ENCODE peak calls at places on chromosome 16, in five cellular contexts. One of them, this sample, is unnamed.

GRCh38 chr16:54928421-54929089 is 2.1 kb upstream of the IRX5 start:
- DNase-seq in HCT116: no peak
- DNase-seq in MM.1S: peak; percentile 82
- DNase-seq in SK-N-SH: peak; percentile 80
- DNase-seq in neural progenitor cell: peak; percentile 55
- DNase-seq in this sample: no peak

GRCh38 chr16:23145608-23146007 is 3.6 kb downstream of the USP31 start:
- DNase-seq in MM.1S: no peak
- DNase-seq in neural progenitor cell: no peak
- DNase-seq in HCT116: no peak
- DNase-seq in SK-N-SH: no peak
- DNase-seq in this sample: peak; percentile 77

GRCh38 chr16:60491258-60491657 is 1545.0 kb downstream of the CDH8 start:
- DNase-seq in SK-N-SH: no peak
- DNase-seq in MM.1S: no peak
- DNase-seq in neural progenitor cell: no peak
- DNase-seq in HCT116: no peak
- DNase-seq in this sample: no peak

GRCh38 chr16:25256821-25257503 is 683 bp downstream of the ZKSCAN2 start:
- DNase-seq in SK-N-SH: peak; percentile 58
- DNase-seq in MM.1S: no peak
- DNase-seq in HCT116: no peak
- DNase-seq in neural progenitor cell: peak; percentile 45
- DNase-seq in this sample: peak; percentile 4

GRCh38 chr16:20348365-20349185 is 3.9 kb downstream of the UMOD start:
- DNase-seq in neural progenitor cell: peak; percentile 24
- DNase-seq in HCT116: no peak
- DNase-seq in SK-N-SH: peak; percentile 39
- DNase-seq in MM.1S: no peak
- DNase-seq in this sample: no peak

GRCh38 chr16:81940781-81941560 is 70.3 kb downstream of the SDR42E1 start:
- DNase-seq in neural progenitor cell: peak; percentile 16
- DNase-seq in SK-N-SH: peak; percentile 15
- DNase-seq in HCT116: peak; percentile 57
- DNase-seq in MM.1S: no peak
- DNase-seq in this sample: peak; percentile 63

GRCh38 chr16:4521971-4522623 is 16.5 kb downstream of the CDIP1 start:
- DNase-seq in MM.1S: no peak
- DNase-seq in SK-N-SH: peak; percentile 73
- DNase-seq in neural progenitor cell: peak; percentile 54
- DNase-seq in HCT116: no peak
- DNase-seq in this sample: no peak

GRCh38 chr16:2475413-2476344 is 752 bp downstream of the TBC1D24 start:
- DNase-seq in SK-N-SH: peak; percentile 63
- DNase-seq in neural progenitor cell: peak; percentile 61
- DNase-seq in MM.1S: peak; percentile 32
- DNase-seq in HCT116: no peak
- DNase-seq in this sample: no peak

GRCh38 chr16:13909872-13910303 is 10.1 kb upstream of the ERCC4 start:
- DNase-seq in MM.1S: peak; percentile 67
- DNase-seq in neural progenitor cell: no peak
- DNase-seq in SK-N-SH: no peak
- DNase-seq in HCT116: no peak
- DNase-seq in this sample: peak; percentile 23

GRCh38 chr16:23423496-23424049 is 29.4 kb downstream of the COG7 start:
- DNase-seq in SK-N-SH: no peak
- DNase-seq in HCT116: peak; percentile 76
- DNase-seq in neural progenitor cell: no peak
- DNase-seq in MM.1S: no peak
- DNase-seq in this sample: peak; percentile 94

GRCh38 chr16:30166202-30166902 is 17.1 kb upstream of the CORO1A start:
- DNase-seq in neural progenitor cell: no peak
- DNase-seq in SK-N-SH: no peak
- DNase-seq in HCT116: no peak
- DNase-seq in MM.1S: peak; percentile 53
- DNase-seq in this sample: no peak

GRCh38 chr16:13264749-13265552 is 363.6 kb downstream of the SHISA9 start:
- DNase-seq in SK-N-SH: no peak
- DNase-seq in HCT116: no peak
- DNase-seq in MM.1S: no peak
- DNase-seq in neural progenitor cell: no peak
- DNase-seq in this sample: no peak

DNA sequence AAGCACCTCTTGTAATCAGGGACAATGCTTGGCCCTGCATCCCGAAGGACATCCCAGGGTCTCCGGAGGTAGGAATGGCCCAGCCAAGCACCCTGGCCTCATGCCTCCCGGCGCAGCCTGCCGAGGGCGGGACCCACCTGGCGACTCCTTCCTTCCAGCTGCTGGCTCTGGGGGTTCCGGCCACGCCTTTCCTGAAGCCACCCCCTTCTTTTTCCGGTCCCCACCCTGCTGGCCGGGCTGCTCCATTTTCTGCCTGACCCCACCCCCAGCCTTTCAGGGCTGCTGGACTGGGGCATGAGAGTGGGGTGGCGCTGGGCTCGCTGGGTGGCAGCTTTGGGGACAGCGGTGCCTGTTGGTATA is 22.5 kb upstream of the CIBAR2 start:
- DNase-seq in MM.1S: no peak
- DNase-seq in HCT116: no peak
- DNase-seq in SK-N-SH: no peak
- DNase-seq in neural progenitor cell: no peak
- DNase-seq in this sample: no peak
- H3K4me3 ChIP-seq in MM.1S: no peak overlapping the region
- H3K4me3 ChIP-seq in HCT116: no peak overlapping the region
- H3K4me3 ChIP-seq in SK-N-SH: no peak overlapping the region
- H3K4me3 ChIP-seq in neural progenitor cell: no peak overlapping the region
- H3K4me3 ChIP-seq in this sample: no peak overlapping the region

GRCh38 chr16:31371008-31371407 is 16.0 kb downstream of the ITGAX start:
- DNase-seq in MM.1S: no peak
- DNase-seq in SK-N-SH: no peak
- DNase-seq in HCT116: no peak
- DNase-seq in neural progenitor cell: no peak
- DNase-seq in this sample: no peak
- H3K9ac ChIP-seq in MM.1S: no peak overlapping the region
- H3K9ac ChIP-seq in SK-N-SH: no peak overlapping the region
- H3K9ac ChIP-seq in HCT116: no peak overlapping the region
- H3K9ac ChIP-seq in neural progenitor cell: no peak overlapping the region
- H3K9ac ChIP-seq in this sample: no peak overlapping the region

DNA sequence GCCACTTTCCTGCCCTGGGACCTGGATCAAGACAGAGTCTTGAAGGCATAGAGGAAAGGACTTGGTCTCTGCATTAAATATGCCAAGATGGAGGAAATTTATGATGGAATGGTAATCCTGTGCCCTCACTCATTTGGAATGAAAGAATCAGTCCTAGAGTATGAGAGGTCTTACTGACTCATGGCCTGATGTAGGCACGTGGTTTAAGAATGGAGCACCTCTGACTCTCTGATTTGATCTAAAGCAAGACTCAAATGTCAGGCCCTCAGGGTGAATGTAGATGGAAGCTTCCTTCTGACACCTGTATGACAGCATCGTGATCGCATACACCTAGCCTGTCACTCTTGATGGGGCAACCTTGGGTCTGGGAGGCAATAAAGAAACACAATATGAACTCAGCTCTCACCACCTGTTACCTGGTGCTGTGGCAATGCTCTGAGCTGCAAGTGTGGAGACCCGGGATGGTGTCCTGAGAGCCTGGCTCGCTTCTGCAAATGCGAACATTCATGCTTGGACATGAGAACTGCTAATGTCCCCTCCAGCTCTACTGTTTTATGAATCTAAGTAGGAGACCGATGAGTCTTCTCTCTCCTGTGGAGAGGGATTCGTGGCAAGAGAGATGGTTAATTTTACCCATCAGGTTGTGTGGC is 229.9 kb downstream of the ABCC12 start:
- DNase-seq in neural progenitor cell: no peak
- DNase-seq in SK-N-SH: no peak
- DNase-seq in HCT116: no peak
- DNase-seq in MM.1S: no peak
- DNase-seq in this sample: peak; percentile 64
- TF ChIP-seq EZH2phosphoT487 in neural progenitor cell: no peak
- TF ChIP-seq EZH2phosphoT487 in SK-N-SH: no peak
- TF ChIP-seq EZH2phosphoT487 in HCT116: no peak
- TF ChIP-seq EZH2phosphoT487 in MM.1S: no peak
- TF ChIP-seq EZH2phosphoT487 in this sample: no peak

GRCh38 chr16:72284042-72284789 is 112.3 kb upstream of the PMFBP1 start:
- DNase-seq in neural progenitor cell: no peak
- DNase-seq in MM.1S: no peak
- DNase-seq in HCT116: no peak
- DNase-seq in SK-N-SH: no peak
- DNase-seq in this sample: peak; percentile 46

GRCh38 chr16:72278301-72278700 is 106.3 kb upstream of the PMFBP1 start:
- DNase-seq in MM.1S: peak; percentile 69
- DNase-seq in neural progenitor cell: no peak
- DNase-seq in SK-N-SH: no peak
- DNase-seq in HCT116: no peak
- DNase-seq in this sample: no peak

GRCh38 chr16:72285728-72286127 is 113.8 kb upstream of the PMFBP1 start:
- DNase-seq in neural progenitor cell: no peak
- DNase-seq in SK-N-SH: no peak
- DNase-seq in MM.1S: no peak
- DNase-seq in HCT116: no peak
- DNase-seq in this sample: no peak

GRCh38 chr16:72285324-72285723 is 113.4 kb upstream of the PMFBP1 start:
- DNase-seq in HCT116: no peak
- DNase-seq in neural progenitor cell: no peak
- DNase-seq in MM.1S: no peak
- DNase-seq in SK-N-SH: no peak
- DNase-seq in this sample: no peak

GRCh38 chr16:72282338-72282737 is 110.4 kb upstream of the PMFBP1 start:
- DNase-seq in HCT116: no peak
- DNase-seq in MM.1S: no peak
- DNase-seq in SK-N-SH: no peak
- DNase-seq in neural progenitor cell: no peak
- DNase-seq in this sample: no peak
- H3K4me3 ChIP-seq in HCT116: no peak overlapping the region
- H3K4me3 ChIP-seq in MM.1S: no peak overlapping the region
- H3K4me3 ChIP-seq in SK-N-SH: no peak overlapping the region
- H3K4me3 ChIP-seq in neural progenitor cell: no peak overlapping the region
- H3K4me3 ChIP-seq in this sample: no peak overlapping the region

This sample was measured in PC-3.